ENCODE peak calls at places on chromosomes 7 and 10, in five cellular contexts. G, E, J, K and U are unnamed samples.

GRCh38 chr7:5274441-5274840 is 8.3 kb upstream of the SLC29A4 start:
- DNase-seq in G (no peak), E (no peak), J (no peak), K (no peak), U (no peak)

GRCh38 chr7:74585844-74586243 is 71.7 kb upstream of the GTF2I start:
- DNase-seq in G (no peak), E (no peak), J (no peak), K (no peak), U (no peak)

GRCh38 chr10:131792011-131792651 is 108.7 kb upstream of the PPP2R2D start:
- DNase-seq in G (no peak), E (no peak), J (no peak), K (no peak), U (no peak)

GRCh38 chr10:105840288-105840770 is 1199.2 kb downstream of the SORCS3 start:
- DNase-seq in G (no peak), E (no peak), J (no peak), K (no peak), U (no peak)

GRCh38 chr7:157386979-157387800 is 50.4 kb downstream of the DNAJB6 start:
- DNase-seq in G (peak), E (peak), J (peak), K (peak), U (peak)

GRCh38 chr7:29606287-29606721 is 42.7 kb downstream of the PRR15 start:
- DNase-seq in G (no peak), E (peak), J (peak), K (peak), U (peak)

GRCh38 chr7:15389073-15389472 is 172.7 kb downstream of the AGMO start:
- DNase-seq in G (no peak), E (no peak), J (no peak), K (no peak), U (no peak)

GRCh38 chr10:61197022-61197421 is 253.0 kb upstream of the RHOBTB1 start:
- DNase-seq in G (no peak), E (no peak), J (no peak), K (no peak), U (no peak)

GRCh38 chr7:22578048-22578770 is 78.2 kb upstream of the STEAP1B start:
- DNase-seq in G (no peak), E (no peak), J (peak), K (no peak), U (peak)

GRCh38 chr10:62779487-62780248 is 24.9 kb upstream of the ADO start:
- DNase-seq in G (no peak), E (peak), J (peak), K (no peak), U (no peak)

GRCh38 chr7:100684534-100685042 is 9.5 kb downstream of the GIGYF1 start:
- DNase-seq in G (no peak), E (no peak), J (no peak), K (no peak), U (no peak)

GRCh38 chr7:100686822-100687211 is 7.2 kb downstream of the GIGYF1 start:
- DNase-seq in G (no peak), E (peak), J (no peak), K (no peak), U (no peak)

GRCh38 chr7:100685049-100685605 is 8.9 kb downstream of the GIGYF1 start:
- DNase-seq in G (no peak), E (no peak), J (no peak), K (no peak), U (no peak)

GRCh38 chr7:100686201-100686821 is 7.7 kb downstream of the GIGYF1 start:
- DNase-seq in G (peak), E (peak), J (no peak), K (no peak), U (no peak)

GRCh38 chr7:100685631-100686145 is 8.4 kb downstream of the GIGYF1 start:
- DNase-seq in G (no peak), E (no peak), J (no peak), K (no peak), U (no peak)
- H3K27ac ChIP-seq in G (no peak), E (no peak), J (no peak), K (no peak), U (peak)

DNA sequence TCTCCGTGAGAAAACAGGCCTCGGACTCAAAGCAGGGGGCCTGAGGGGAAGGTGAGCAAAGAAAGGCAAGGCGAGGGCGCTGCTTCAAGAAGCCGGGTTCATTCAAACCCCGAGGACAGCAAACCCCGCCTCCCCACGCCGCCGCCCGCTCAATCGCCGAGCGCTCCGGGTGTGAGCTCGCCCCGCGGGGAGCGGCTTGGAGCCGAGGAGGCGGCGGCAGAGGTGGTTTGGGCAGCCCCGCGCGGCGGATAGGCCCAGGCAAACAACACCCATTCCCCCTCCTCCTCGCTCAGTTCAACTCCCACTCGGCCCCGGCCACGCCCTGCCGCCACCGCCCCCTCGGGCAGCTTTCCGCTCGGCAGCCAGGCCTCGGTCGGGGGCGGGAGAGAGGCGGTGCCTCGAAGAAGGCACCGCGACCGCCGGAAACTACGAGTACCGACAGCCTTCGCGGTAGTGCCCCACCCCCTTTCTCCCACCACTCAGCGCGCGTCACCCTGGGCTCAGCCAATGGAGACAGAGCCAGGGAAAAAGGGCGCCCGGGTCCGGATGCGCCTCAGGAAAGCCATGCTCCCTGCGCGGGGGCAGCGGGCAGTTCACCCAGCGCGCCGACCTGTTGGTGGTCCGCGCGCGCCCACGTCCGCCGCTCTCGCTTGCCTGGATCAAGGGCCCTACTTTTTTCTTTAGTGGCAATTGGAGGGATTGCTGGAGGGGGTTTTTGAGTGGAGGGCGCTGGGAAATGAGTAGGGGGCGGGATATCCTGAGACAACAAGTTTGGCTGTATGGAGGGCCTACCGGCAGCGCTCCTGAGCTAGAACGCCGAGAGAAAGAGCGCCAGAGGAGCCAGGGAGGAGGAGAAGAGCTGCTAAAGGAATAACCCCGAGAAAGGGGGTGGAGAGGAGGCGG is 674 bp upstream of the SP4 start:
- DNase-seq in G (peak), E (peak), J (peak), K (peak), U (peak)
- TF ChIP-seq CTCF in G (peak), E (peak), J (no peak), K (no peak), U (no peak)

GRCh38 chr7:112550468-112551060 is 69.8 kb downstream of the LSMEM1 start:
- DNase-seq in G (no peak), E (peak), J (peak), K (peak), U (peak)

GRCh38 chr7:112556633-112557032 is 75.8 kb downstream of the LSMEM1 start:
- DNase-seq in G (no peak), E (no peak), J (peak), K (no peak), U (no peak)

GRCh38 chr7:112554591-112554990 is 73.8 kb downstream of the LSMEM1 start:
- DNase-seq in G (no peak), E (no peak), J (no peak), K (no peak), U (no peak)
- H3K27ac ChIP-seq in G (no peak), E (no peak), J (no peak), K (no peak), U (no peak)

DNA sequence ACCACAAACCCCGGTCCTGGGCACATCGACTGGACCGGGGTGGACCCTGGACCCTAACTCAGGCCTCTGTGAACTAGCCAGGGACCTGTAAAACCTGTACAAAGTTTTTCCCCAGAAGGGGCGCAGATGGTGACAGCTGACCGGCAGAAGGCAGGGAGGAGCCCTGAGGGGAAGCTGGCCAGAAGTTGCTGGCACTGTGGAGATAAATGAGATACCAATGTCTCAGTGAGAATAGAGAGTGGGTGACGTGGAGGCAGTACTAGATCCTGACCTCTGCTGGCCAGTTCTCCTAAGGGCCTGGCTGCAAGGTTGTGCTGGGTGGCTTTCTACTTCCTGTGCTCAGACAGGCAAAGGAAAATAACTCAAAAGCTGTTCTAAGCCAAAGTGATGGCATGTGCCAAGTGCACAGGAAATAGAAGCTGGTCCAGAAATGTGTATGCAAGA is 10.6 kb upstream of the TSPAN14 start:
- DNase-seq in G (no peak), E (peak), J (no peak), K (no peak), U (no peak)
- TF ChIP-seq CTCF in G (peak), E (no peak), J (peak), K (peak), U (no peak)

DNA sequence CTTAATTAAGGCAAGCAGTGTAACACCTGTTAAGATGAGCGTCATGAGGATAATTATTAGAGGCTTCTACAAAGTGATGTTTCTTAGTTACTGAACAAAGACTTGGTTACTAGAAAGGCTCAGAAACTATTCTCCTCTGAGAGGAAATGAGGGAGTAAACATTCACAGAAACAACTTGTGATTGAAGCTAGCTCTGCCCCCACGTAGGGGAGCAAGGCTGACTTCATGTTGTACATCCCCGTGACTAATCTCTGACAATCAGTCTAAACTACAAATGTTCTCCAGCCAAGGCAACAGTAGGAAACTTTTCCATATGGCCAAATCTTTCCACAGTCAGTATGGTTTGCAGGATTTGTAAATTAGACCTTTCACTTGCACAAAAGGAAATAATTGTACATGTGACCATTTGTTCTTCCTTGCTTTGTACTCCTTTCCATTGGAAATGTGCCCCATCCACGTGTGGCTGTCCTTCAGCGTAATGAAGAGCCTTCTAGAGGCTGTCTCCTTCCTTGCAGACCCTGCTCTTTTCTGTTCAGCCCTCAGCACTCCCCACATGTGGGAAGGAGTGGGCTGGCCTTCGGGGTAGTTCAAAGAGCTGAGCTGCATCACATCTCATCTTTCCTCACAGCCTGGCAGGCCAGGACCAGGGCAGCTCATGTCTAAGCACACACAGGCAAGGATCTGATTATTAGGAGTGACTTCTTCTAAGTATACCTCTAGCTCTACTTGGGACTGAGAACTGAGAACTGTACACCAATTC is 93.5 kb downstream of the PCGF5 start:
- DNase-seq in G (no peak), E (no peak), J (peak), K (no peak), U (no peak)
- H3K27ac ChIP-seq in G (no peak), E (no peak), J (no peak), K (no peak), U (no peak)

DNA sequence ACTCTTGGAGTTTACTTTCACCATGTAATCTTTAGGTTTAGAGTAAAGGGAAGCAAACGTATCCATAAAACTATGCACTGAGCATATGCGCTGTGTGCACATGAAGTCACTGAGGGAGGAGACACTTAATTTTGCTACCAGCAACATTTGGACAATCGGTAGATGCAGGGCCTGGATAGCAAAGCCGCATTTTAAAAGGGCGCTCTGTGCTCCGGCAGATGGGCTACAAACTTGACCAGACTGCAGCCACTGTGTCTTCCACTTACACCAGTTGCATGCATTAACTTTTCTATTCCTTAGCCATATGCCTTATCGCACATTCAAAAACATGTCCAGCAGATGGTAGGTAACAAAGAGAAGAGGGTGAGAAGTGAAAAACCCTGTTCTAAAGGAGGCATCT is 18.3 kb downstream of the FAM171A1 start:
- DNase-seq in G (no peak), E (no peak), J (no peak), K (no peak), U (no peak)
- TF ChIP-seq CTCF in G (no peak), E (no peak), J (no peak), K (no peak), U (no peak)

GRCh38 chr7:50491209-50491608 is 41.1 kb upstream of the FIGNL1 start:
- DNase-seq in G (no peak), E (no peak), J (no peak), K (no peak), U (no peak)
- H3K27ac ChIP-seq in G (no peak), E (no peak), J (no peak), K (no peak), U (no peak)

DNA sequence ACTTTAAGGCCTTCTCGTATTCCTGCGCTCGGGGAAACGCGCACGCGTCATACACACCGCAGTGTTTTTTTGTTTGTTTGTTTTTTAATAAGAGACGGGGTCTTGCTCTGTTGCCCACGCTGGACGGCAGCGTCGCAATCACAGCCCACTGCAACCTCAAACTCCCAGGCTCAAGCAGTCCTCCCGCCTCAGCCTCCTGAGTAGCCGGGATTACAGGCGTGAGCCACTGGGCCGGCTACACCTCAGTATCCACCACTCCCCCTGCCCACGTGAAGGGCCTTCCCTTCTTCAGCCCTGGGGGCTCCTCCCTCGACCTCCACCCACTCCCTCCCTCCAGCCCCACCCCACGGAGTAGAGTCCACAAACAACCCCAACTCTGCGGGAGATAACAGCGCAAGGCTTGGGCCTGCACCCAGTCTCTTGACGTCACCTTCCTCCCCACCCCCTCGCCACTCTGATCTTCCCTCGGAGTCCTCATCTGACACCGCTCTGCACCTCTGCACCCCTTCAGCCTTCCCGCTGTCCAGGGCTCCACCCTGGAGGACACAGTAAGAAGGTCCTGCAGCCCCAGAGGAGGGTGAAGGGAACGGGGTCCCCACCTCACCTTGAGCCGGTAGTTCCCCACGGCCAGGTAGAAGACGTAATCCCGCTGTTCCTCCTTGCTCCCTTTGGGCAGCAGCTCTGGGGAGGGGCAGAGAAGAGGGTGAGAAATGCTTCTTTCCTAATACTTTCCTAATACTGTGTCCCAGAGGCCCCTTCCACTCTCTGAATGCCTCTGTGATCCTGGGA is 2.8 kb upstream of the CLDN15 start:
- DNase-seq in G (no peak), E (no peak), J (no peak), K (no peak), U (no peak)
- TF ChIP-seq CTCF in G (no peak), E (no peak), J (no peak), K (no peak), U (no peak)